ENCODE peak calls at places on chromosomes 16 and 17, in six cellular contexts. One of them, this sample, is unnamed.

GRCh38 chr17:62794666-62794971 is 13.5 kb downstream of the MARCHF10 start:
- DNase-seq in uterus: no peak
- DNase-seq in kidney: no peak
- DNase-seq in PC-3: no peak
- DNase-seq in gastrocnemius medialis: no peak
- DNase-seq in GM12878: no peak
- DNase-seq in this sample: no peak

GRCh38 chr17:2547176-2547575 is 35.5 kb upstream of the METTL16 start:
- DNase-seq in uterus: no peak
- DNase-seq in kidney: no peak
- DNase-seq in PC-3: peak; percentile 52
- DNase-seq in gastrocnemius medialis: no peak
- DNase-seq in GM12878: no peak
- DNase-seq in this sample: no peak

GRCh38 chr17:83055911-83056582 is 23.4 kb upstream of the METRNL start:
- DNase-seq in uterus: peak; percentile 45
- DNase-seq in kidney: peak; percentile 83
- DNase-seq in PC-3: peak; percentile 90
- DNase-seq in gastrocnemius medialis: no peak
- DNase-seq in GM12878: no peak
- DNase-seq in this sample: no peak

GRCh38 chr16:48335961-48336360 is 49.3 kb downstream of the SIAH1 start:
- DNase-seq in uterus: no peak
- DNase-seq in kidney: no peak
- DNase-seq in PC-3: no peak
- DNase-seq in gastrocnemius medialis: no peak
- DNase-seq in GM12878: no peak
- DNase-seq in this sample: no peak

GRCh38 chr17:78933025-78933958 is 8.1 kb upstream of the TIMP2 start:
- DNase-seq in uterus: peak; percentile 56
- DNase-seq in kidney: peak; percentile 82
- DNase-seq in PC-3: peak; percentile 98
- DNase-seq in gastrocnemius medialis: peak; percentile 73
- DNase-seq in GM12878: peak; percentile 45
- DNase-seq in this sample: peak; percentile 43

GRCh38 chr17:8332688-8333087 is 7.0 kb upstream of the ODF4 start:
- DNase-seq in uterus: no peak
- DNase-seq in kidney: no peak
- DNase-seq in PC-3: peak; percentile 25
- DNase-seq in gastrocnemius medialis: peak; percentile 52
- DNase-seq in GM12878: no peak
- DNase-seq in this sample: no peak

GRCh38 chr16:1078579-1079021 is 6.1 kb downstream of the SSTR5 start:
- DNase-seq in uterus: no peak
- DNase-seq in kidney: peak; percentile 92
- DNase-seq in PC-3: peak; percentile 90
- DNase-seq in gastrocnemius medialis: peak; percentile 54
- DNase-seq in GM12878: no peak
- DNase-seq in this sample: peak; percentile 42

GRCh38 chr17:80725532-80725931 is 180.9 kb downstream of the RPTOR start:
- DNase-seq in uterus: no peak
- DNase-seq in kidney: no peak
- DNase-seq in PC-3: no peak
- DNase-seq in gastrocnemius medialis: no peak
- DNase-seq in GM12878: no peak
- DNase-seq in this sample: no peak

GRCh38 chr16:28298511-28298878 is 6.2 kb downstream of the SBK1 start:
- DNase-seq in uterus: no peak
- DNase-seq in kidney: no peak
- DNase-seq in PC-3: no peak
- DNase-seq in gastrocnemius medialis: no peak
- DNase-seq in GM12878: no peak
- DNase-seq in this sample: peak; percentile 50

GRCh38 chr17:17497065-17497844 is 1.1 kb upstream of the RASD1 start:
- DNase-seq in uterus: no peak
- DNase-seq in kidney: peak; percentile 57
- DNase-seq in PC-3: no peak
- DNase-seq in gastrocnemius medialis: peak; percentile 14
- DNase-seq in GM12878: no peak
- DNase-seq in this sample: no peak

GRCh38 chr17:62950067-62950466 is 16.0 kb upstream of the TANC2 start:
- DNase-seq in uterus: peak; percentile 20
- DNase-seq in kidney: no peak
- DNase-seq in PC-3: peak; percentile 92
- DNase-seq in gastrocnemius medialis: no peak
- DNase-seq in GM12878: no peak
- DNase-seq in this sample: peak; percentile 72

GRCh38 chr17:75535119-75535537 is 9.6 kb downstream of the LLGL2 start:
- DNase-seq in uterus: no peak
- DNase-seq in kidney: no peak
- DNase-seq in PC-3: no peak
- DNase-seq in gastrocnemius medialis: no peak
- DNase-seq in GM12878: peak; percentile 26
- DNase-seq in this sample: no peak

GRCh38 chr17:79993390-79994221 is 42.1 kb downstream of the TBC1D16 start:
- DNase-seq in uterus: peak; percentile 89
- DNase-seq in kidney: peak; percentile 87
- DNase-seq in PC-3: no peak
- DNase-seq in gastrocnemius medialis: peak; percentile 82
- DNase-seq in GM12878: no peak
- DNase-seq in this sample: peak; percentile 80

GRCh38 chr16:7218936-7219335 is 113.7 kb upstream of the RBFOX1 start:
- DNase-seq in uterus: no peak
- DNase-seq in kidney: no peak
- DNase-seq in PC-3: no peak
- DNase-seq in gastrocnemius medialis: no peak
- DNase-seq in GM12878: no peak
- DNase-seq in this sample: no peak

GRCh38 chr17:81022371-81022729 is 12.6 kb upstream of the BAIAP2 start:
- DNase-seq in uterus: no peak
- DNase-seq in kidney: peak; percentile 24
- DNase-seq in PC-3: no peak
- DNase-seq in gastrocnemius medialis: no peak
- DNase-seq in GM12878: no peak
- DNase-seq in this sample: no peak

GRCh38 chr17:37368577-37368976 is 7.2 kb upstream of the C17orf78 start:
- DNase-seq in uterus: no peak
- DNase-seq in kidney: no peak
- DNase-seq in PC-3: no peak
- DNase-seq in gastrocnemius medialis: no peak
- DNase-seq in GM12878: no peak
- DNase-seq in this sample: no peak

GRCh38 chr17:41684050-41684449 is 4.6 kb upstream of the EIF1 start:
- DNase-seq in uterus: no peak
- DNase-seq in kidney: no peak
- DNase-seq in PC-3: no peak
- DNase-seq in gastrocnemius medialis: no peak
- DNase-seq in GM12878: no peak
- DNase-seq in this sample: no peak

GRCh38 chr16:57699899-57700298 is 5.3 kb downstream of the DRC7 start:
- DNase-seq in uterus: no peak
- DNase-seq in kidney: no peak
- DNase-seq in PC-3: no peak
- DNase-seq in gastrocnemius medialis: no peak
- DNase-seq in GM12878: no peak
- DNase-seq in this sample: no peak

GRCh38 chr17:73196500-73196899 is 3.6 kb downstream of the COG1 start:
- DNase-seq in uterus: no peak
- DNase-seq in kidney: no peak
- DNase-seq in PC-3: no peak
- DNase-seq in gastrocnemius medialis: peak; percentile 42
- DNase-seq in GM12878: no peak
- DNase-seq in this sample: no peak

GRCh38 chr16:760065-760464 is 469 bp upstream of the MSLN start:
- DNase-seq in uterus: no peak
- DNase-seq in kidney: peak; percentile 75
- DNase-seq in PC-3: no peak
- DNase-seq in gastrocnemius medialis: no peak
- DNase-seq in GM12878: no peak
- DNase-seq in this sample: no peak

GRCh38 chr17:76251478-76252039 is 11.3 kb upstream of the RNF157 start:
- DNase-seq in uterus: no peak
- DNase-seq in kidney: peak; percentile 23
- DNase-seq in PC-3: peak; percentile 68
- DNase-seq in gastrocnemius medialis: peak; percentile 61
- DNase-seq in GM12878: no peak
- DNase-seq in this sample: no peak

GRCh38 chr16:4790871-4791270 is 2.7 kb upstream of the SEPTIN12 start:
- DNase-seq in uterus: no peak
- DNase-seq in kidney: peak; percentile 15
- DNase-seq in PC-3: no peak
- DNase-seq in gastrocnemius medialis: no peak
- DNase-seq in GM12878: no peak
- DNase-seq in this sample: no peak

GRCh38 chr17:70564006-70564620 is 394.8 kb downstream of the KCNJ2 start:
- DNase-seq in uterus: no peak
- DNase-seq in kidney: no peak
- DNase-seq in PC-3: no peak
- DNase-seq in gastrocnemius medialis: no peak
- DNase-seq in GM12878: no peak
- DNase-seq in this sample: no peak

GRCh38 chr17:44354582-44355309 is 8.9 kb downstream of the FAM171A2 start:
- DNase-seq in uterus: peak; percentile 27
- DNase-seq in kidney: no peak
- DNase-seq in PC-3: no peak
- DNase-seq in gastrocnemius medialis: no peak
- DNase-seq in GM12878: no peak
- DNase-seq in this sample: no peak

GRCh38 chr16:84004442-84004841 is 36.4 kb downstream of the NECAB2 start:
- DNase-seq in uterus: no peak
- DNase-seq in kidney: no peak
- DNase-seq in PC-3: no peak
- DNase-seq in gastrocnemius medialis: no peak
- DNase-seq in GM12878: no peak
- DNase-seq in this sample: no peak

DNA sequence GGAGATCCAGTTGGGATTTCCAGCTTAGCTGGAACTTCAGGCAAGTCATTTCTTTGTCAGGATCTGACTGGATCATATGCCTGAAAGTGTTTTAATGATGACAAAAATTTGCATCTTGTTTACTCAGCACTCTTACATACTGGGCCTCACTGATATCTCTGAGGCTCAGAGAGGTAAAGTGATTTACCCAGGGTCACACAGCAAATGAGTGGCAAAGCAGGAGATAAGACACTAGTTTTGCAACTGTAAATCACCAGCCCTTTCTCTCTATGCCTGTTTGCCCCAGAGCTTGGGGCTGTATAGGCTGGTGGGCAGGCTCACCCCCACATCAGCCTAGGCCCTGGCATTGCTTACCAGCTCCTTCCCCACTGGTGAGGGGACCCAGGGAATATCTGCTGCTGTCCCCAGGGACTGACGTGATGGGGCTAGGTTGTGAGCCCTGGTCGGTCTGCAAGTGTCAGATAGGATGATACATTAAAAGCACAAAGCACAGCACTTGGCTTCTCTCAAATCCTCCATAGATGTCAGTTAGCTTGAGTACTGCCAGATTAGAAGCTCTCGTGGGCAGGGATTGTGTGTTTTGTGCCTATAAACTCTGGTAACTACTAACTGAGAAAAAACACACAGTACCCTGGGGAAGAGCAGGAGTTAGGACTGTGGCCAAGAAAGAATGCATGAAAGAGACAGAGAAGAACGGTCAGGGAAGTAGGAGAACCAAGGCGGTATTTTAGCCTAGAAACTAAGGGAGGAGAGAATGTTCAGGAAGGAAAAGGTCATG is 165.4 kb downstream of the COPRS start:
- DNase-seq in uterus: no peak
- DNase-seq in kidney: no peak
- DNase-seq in PC-3: no peak
- DNase-seq in gastrocnemius medialis: no peak
- DNase-seq in GM12878: no peak
- DNase-seq in this sample: no peak
- H3K4me1 ChIP-seq in uterus: peaks cover 23% of the 10 kb centered on the region
- H3K4me1 ChIP-seq in kidney: no peaks in the 10 kb centered on the region
- H3K4me1 ChIP-seq in PC-3: no peaks in the 10 kb centered on the region
- H3K4me1 ChIP-seq in gastrocnemius medialis: peaks cover 25% of the 10 kb centered on the region
- H3K4me1 ChIP-seq in GM12878: no peaks in the 10 kb centered on the region
- H3K4me1 ChIP-seq in this sample: no peaks in the 10 kb centered on the region

GRCh38 chr17:67116045-67116575 is 71.8 kb downstream of the CACNG1 start:
- DNase-seq in uterus: no peak
- DNase-seq in kidney: no peak
- DNase-seq in PC-3: peak; percentile 33
- DNase-seq in gastrocnemius medialis: no peak
- DNase-seq in GM12878: no peak
- DNase-seq in this sample: no peak
- TF ChIP-seq CTCF in uterus: no peak
- TF ChIP-seq CTCF in kidney: no peak
- TF ChIP-seq CTCF in PC-3: peak; percentile 66
- TF ChIP-seq CTCF in gastrocnemius medialis: no peak
- TF ChIP-seq CTCF in GM12878: no peak
- TF ChIP-seq CTCF in this sample: no peak

GRCh38 chr16:22928882-22929281 is 114.9 kb downstream of the HS3ST2 start:
- DNase-seq in uterus: no peak
- DNase-seq in kidney: no peak
- DNase-seq in PC-3: no peak
- DNase-seq in gastrocnemius medialis: no peak
- DNase-seq in GM12878: no peak
- DNase-seq in this sample: no peak

GRCh38 chr16:22926105-22926751 is 112.3 kb downstream of the HS3ST2 start:
- DNase-seq in uterus: no peak
- DNase-seq in kidney: no peak
- DNase-seq in PC-3: no peak
- DNase-seq in gastrocnemius medialis: no peak
- DNase-seq in GM12878: no peak
- DNase-seq in this sample: no peak

GRCh38 chr16:22924492-22924891 is 110.5 kb downstream of the HS3ST2 start:
- DNase-seq in uterus: no peak
- DNase-seq in kidney: no peak
- DNase-seq in PC-3: no peak
- DNase-seq in gastrocnemius medialis: peak; percentile 39
- DNase-seq in GM12878: no peak
- DNase-seq in this sample: no peak

GRCh38 chr16:22927306-22927705 is 113.3 kb downstream of the HS3ST2 start:
- DNase-seq in uterus: no peak
- DNase-seq in kidney: no peak
- DNase-seq in PC-3: no peak
- DNase-seq in gastrocnemius medialis: no peak
- DNase-seq in GM12878: no peak
- DNase-seq in this sample: no peak

GRCh38 chr16:22923491-22923890 is 109.5 kb downstream of the HS3ST2 start:
- DNase-seq in uterus: no peak
- DNase-seq in kidney: no peak
- DNase-seq in PC-3: no peak
- DNase-seq in gastrocnemius medialis: no peak
- DNase-seq in GM12878: no peak
- DNase-seq in this sample: no peak
- H3K4me1 ChIP-seq in uterus: no peaks in the 10 kb centered on the region
- H3K4me1 ChIP-seq in kidney: no peaks in the 10 kb centered on the region
- H3K4me1 ChIP-seq in PC-3: no peaks in the 10 kb centered on the region
- H3K4me1 ChIP-seq in gastrocnemius medialis: peaks cover 7% of the 10 kb centered on the region
- H3K4me1 ChIP-seq in GM12878: no peaks in the 10 kb centered on the region
- H3K4me1 ChIP-seq in this sample: no peaks in the 10 kb centered on the region

DNA sequence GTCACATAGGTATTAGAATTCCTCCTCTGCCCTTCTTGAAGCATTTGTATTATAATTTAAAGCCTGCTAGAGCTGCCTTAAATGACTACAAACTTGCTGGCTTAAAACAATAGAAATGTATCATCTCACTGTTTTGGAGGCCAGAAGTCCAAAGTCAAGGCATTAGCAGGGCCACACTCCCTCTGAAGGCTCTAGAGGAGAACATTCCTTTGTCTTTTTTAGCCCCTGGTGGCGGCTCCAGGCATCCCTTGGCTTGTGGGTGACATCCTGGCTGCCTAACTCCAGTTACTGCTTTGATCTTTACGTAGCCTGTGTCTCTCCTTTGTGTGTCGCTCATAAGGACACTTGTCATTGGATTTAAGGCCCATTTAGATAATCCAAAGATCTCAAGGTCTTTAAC is 186.6 kb upstream of the SALL1 start:
- DNase-seq in uterus: no peak
- DNase-seq in kidney: no peak
- DNase-seq in PC-3: no peak
- DNase-seq in gastrocnemius medialis: no peak
- DNase-seq in GM12878: no peak
- DNase-seq in this sample: no peak
- TF ChIP-seq CTCF in uterus: no peak
- TF ChIP-seq CTCF in kidney: no peak
- TF ChIP-seq CTCF in PC-3: no peak
- TF ChIP-seq CTCF in gastrocnemius medialis: no peak
- TF ChIP-seq CTCF in GM12878: no peak
- TF ChIP-seq CTCF in this sample: no peak